ENCODE peak calls at places on chromosome 11, in nine cellular contexts. T is cardiac fibroblast; I is AG04450; S is astrocyte of the spinal cord; F is pancreas; L is CD4-positive, alpha-beta T cell; V is OCI-LY7; J is kidney; B is ovary. G is an unnamed sample.

GRCh38 chr11:127106938-127107337 is 106.4 kb upstream of the KIRREL3 start:
- DNase-seq in T (no peak), I (no peak), S (no peak), F (no peak), L (no peak), V (no peak), J (no peak), B (no peak), G (no peak)

GRCh38 chr11:29914203-29914930 is 102.5 kb downstream of the KCNA4 start:
- DNase-seq in T (peak; percentile 39), I (no peak), S (no peak), F (no peak), L (no peak), V (no peak), J (no peak), B (no peak), G (peak; percentile 83)

GRCh38 chr11:72821920-72822799 is 7.9 kb downstream of the ATG16L2 start:
- DNase-seq in T (peak; percentile 82), I (peak; percentile 58), S (peak; percentile 88), F (peak; percentile 94), L (peak; percentile 89), V (peak; percentile 80), J (peak; percentile 97), B (peak; percentile 95), G (peak; percentile 68)

GRCh38 chr11:827146-827860 is 416 bp upstream of the CRACR2B start:
- DNase-seq in T (no peak), I (no peak), S (no peak), F (peak; percentile 59), L (no peak), V (peak; percentile 43), J (no peak), B (no peak), G (no peak)

GRCh38 chr11:47924184-47924671 is 56.1 kb upstream of the PTPRJ start:
- DNase-seq in T (peak; percentile 84), I (no peak), S (peak; percentile 62), F (peak; percentile 92), L (no peak), V (no peak), J (no peak), B (no peak), G (peak; percentile 42)

GRCh38 chr11:60871378-60872061 is 4.2 kb downstream of the ZP1 start:
- DNase-seq in T (peak; percentile 64), I (no peak), S (peak; percentile 68), F (no peak), L (no peak), V (no peak), J (no peak), B (no peak), G (peak; percentile 44)

GRCh38 chr11:123509737-123510578 is 79.9 kb downstream of the GRAMD1B start:
- DNase-seq in T (peak; percentile 78), I (peak; percentile 49), S (peak; percentile 88), F (no peak), L (no peak), V (no peak), J (no peak), B (no peak), G (no peak)

GRCh38 chr11:10326080-10326964 is 21.4 kb downstream of the ADM start:
- DNase-seq in T (peak; percentile 45), I (no peak), S (peak; percentile 76), F (peak; percentile 61), L (no peak), V (no peak), J (peak; percentile 80), B (no peak), G (no peak)

GRCh38 chr11:838441-839279 is 3.7 kb downstream of the POLR2L start:
- DNase-seq in T (peak; percentile 47), I (no peak), S (no peak), F (peak; percentile 68), L (no peak), V (no peak), J (no peak), B (no peak), G (no peak)

GRCh38 chr11:46387919-46388618 is 3.5 kb downstream of the CHRM4 start:
- DNase-seq in T (no peak), I (no peak), S (no peak), F (no peak), L (no peak), V (no peak), J (no peak), B (no peak), G (no peak)

GRCh38 chr11:1988667-1989317 is 8.8 kb downstream of the H19 start:
- DNase-seq in T (no peak), I (no peak), S (no peak), F (no peak), L (no peak), V (no peak), J (peak; percentile 18), B (peak; percentile 49), G (no peak)

GRCh38 chr11:34274712-34275398 is 83.0 kb downstream of the ABTB2 start:
- DNase-seq in T (peak; percentile 88), I (peak; percentile 89), S (peak; percentile 94), F (peak; percentile 82), L (no peak), V (no peak), J (peak; percentile 96), B (peak; percentile 92), G (peak; percentile 99)

GRCh38 chr11:121671276-121672168 is 218.8 kb upstream of the SORL1-AS1 start:
- DNase-seq in T (peak; percentile 39), I (no peak), S (peak; percentile 72), F (no peak), L (no peak), V (no peak), J (no peak), B (no peak), G (no peak)

GRCh38 chr11:99268895-99269294 is 248.1 kb downstream of the CNTN5 start:
- DNase-seq in T (no peak), I (no peak), S (no peak), F (no peak), L (no peak), V (no peak), J (no peak), B (no peak), G (no peak)

GRCh38 chr11:60122414-60123036 is 34.1 kb downstream of the MS4A2 start:
- DNase-seq in T (no peak), I (no peak), S (no peak), F (no peak), L (no peak), V (no peak), J (no peak), B (no peak), G (no peak)

GRCh38 chr11:119470316-119471266 is 47.6 kb upstream of the THY1 start:
- DNase-seq in T (peak; percentile 91), I (peak; percentile 83), S (peak; percentile 93), F (no peak), L (no peak), V (no peak), J (no peak), B (no peak), G (peak; percentile 85)

GRCh38 chr11:8149726-8150125 is 19.1 kb downstream of the RIC3 start:
- DNase-seq in T (no peak), I (no peak), S (no peak), F (no peak), L (no peak), V (no peak), J (no peak), B (no peak), G (no peak)

DNA sequence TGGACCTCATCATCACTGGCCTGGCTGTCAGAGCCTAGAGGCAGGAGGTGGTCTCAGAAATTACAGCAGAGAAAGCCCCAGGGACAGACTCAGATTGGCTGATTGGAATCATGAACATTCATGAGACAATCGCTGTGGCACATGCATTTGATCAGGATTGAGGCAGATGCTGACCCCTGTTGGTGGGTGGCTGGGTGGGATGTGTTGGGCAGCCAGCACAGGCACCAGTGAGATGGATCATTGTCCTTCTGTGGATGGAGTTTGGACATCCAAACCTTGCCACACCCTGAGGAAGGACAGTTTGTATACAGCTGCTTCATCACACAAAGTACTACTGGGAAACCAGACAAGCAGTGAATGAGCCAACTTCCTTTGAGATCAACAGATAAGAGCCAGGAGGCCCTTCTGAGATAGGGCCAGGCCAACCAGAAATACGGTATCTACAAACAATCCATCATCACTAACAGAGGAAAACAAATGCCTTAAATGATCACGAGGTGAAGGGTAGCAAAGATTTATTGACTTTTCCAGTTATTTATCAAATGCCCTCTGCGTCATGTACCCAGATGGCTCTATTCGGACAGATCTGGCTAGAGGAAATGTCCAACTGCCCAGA is 17.3 kb downstream of the COMMD9 start:
- DNase-seq in T (no peak), I (no peak), S (no peak), F (no peak), L (no peak), V (no peak), J (no peak), B (no peak), G (no peak)
- TF ChIP-seq CTCF in T (no peak), I (no peak), S (peak; percentile 19), F (no peak), L (no peak), V (no peak), J (no peak), B (no peak), G (no peak)

GRCh38 chr11:114213622-114214021 is 82.6 kb upstream of the NNMT start:
- DNase-seq in T (no peak), I (no peak), S (no peak), F (no peak), L (no peak), V (no peak), J (no peak), B (no peak), G (no peak)
- TF ChIP-seq CTCF in T (no peak), I (no peak), S (no peak), F (no peak), L (no peak), V (no peak), J (no peak), B (no peak), G (no peak)

DNA sequence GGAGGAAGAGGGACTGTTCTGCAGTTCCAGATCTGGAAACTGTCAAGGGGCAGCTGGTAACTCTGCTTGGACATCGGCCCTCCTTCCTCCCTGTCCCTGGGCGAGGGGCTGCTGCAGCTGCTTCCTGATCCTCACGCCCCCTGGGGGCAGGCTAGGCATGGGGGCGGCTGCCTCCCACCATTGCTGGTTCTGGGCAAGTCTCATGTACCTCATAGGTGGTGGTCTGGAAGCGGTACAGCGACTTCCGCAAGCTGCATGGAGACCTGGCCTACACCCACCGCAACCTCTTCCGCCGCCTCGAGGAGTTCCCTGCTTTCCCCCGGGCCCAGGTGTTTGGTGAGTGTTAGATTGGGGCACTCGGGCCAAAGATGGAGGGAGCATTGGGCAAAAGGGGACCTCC is 5.0 kb downstream of the SNX15 start:
- DNase-seq in T (no peak), I (no peak), S (no peak), F (no peak), L (no peak), V (no peak), J (no peak), B (no peak), G (no peak)
- TF ChIP-seq CTCF in T (no peak), I (no peak), S (no peak), F (no peak), L (no peak), V (peak; percentile 33), J (no peak), B (no peak), G (no peak)

DNA sequence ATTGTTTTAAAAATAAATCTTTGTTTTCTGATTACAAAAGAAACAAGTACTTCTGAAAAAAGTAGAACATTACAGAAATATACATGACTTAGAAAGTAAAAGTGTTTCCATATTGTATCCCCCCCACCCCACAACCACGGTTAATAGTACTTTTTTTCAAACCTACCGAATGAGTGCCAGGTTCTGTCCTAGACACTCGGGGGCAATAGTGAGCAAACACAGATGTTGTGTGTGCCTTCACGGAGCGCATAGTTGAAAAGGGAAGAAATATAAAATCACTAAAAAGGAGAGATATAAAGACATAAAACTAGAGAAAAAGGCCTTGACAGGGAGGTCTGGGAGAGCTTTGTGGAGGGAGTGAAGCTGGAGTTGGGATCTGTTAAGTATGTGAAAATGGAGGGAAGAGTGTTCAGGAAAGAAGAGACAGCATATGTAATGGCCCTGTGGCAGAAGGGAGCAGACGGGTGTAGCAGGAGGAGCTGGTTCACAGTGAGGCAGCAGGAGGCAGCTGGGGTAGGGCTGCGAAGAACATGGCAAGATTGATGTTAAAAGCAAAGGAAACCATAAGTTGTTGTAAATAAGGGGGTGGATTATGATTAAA is 42.1 kb upstream of the ALX4 start:
- DNase-seq in T (no peak), I (no peak), S (no peak), F (no peak), L (no peak), V (no peak), J (no peak), B (no peak), G (peak; percentile 13)
- TF ChIP-seq CTCF in T (no peak), I (no peak), S (no peak), F (no peak), L (no peak), V (peak; percentile 57), J (no peak), B (no peak), G (no peak)

G was measured in MCF 10A.